ENCODE peak calls at places on chromosomes 5 and 9, in five cellular contexts. W, Z, M, Y and K are unnamed samples.
A peak's percentile ranks its signal among the peaks of the same experiment; 100 is the strongest.

GRCh38 chr9:108565651-108566378 is 290.0 kb downstream of the ACTL7B start:
- DNase-seq in Y (no peak), M (peak; percentile 82), Z (peak; percentile 75), W (peak; percentile 60), K (no peak)

GRCh38 chr5:68505917-68506860 is 290.6 kb downstream of the PIK3R1 start:
- DNase-seq in Y (no peak), Z (no peak), W (no peak), M (peak; percentile 23), K (no peak)

GRCh38 chr5:8456846-8457186 is 587.9 kb downstream of the MTRR start:
- DNase-seq in W (no peak), Y (no peak), M (no peak), Z (no peak), K (no peak)

GRCh38 chr5:68562308-68562707 is 346.8 kb downstream of the PIK3R1 start:
- DNase-seq in W (no peak), Z (no peak), M (peak; percentile 58), Y (no peak), K (no peak)

GRCh38 chr9:120909904-120910303 is 16.7 kb downstream of the TRAF1 start:
- DNase-seq in W (no peak), M (peak; percentile 32), Y (no peak), Z (peak; percentile 18), K (no peak)

GRCh38 chr5:96816430-96816939 is 8.7 kb upstream of the ERAP1 start:
- DNase-seq in M (no peak), W (no peak), Z (no peak), Y (no peak), K (no peak)

GRCh38 chr9:114051706-114052105 is 26.4 kb downstream of the AMBP start:
- DNase-seq in Y (no peak), M (no peak), W (no peak), Z (no peak), K (no peak)

GRCh38 chr5:178143246-178143645 is 10.4 kb downstream of the NHP2 start:
- DNase-seq in Y (no peak), Z (no peak), M (no peak), W (no peak), K (no peak)

GRCh38 chr5:124072570-124072969 is 560.6 kb downstream of the CSNK1G3 start:
- DNase-seq in Y (no peak), M (no peak), W (no peak), Z (peak; percentile 79), K (no peak)

DNA sequence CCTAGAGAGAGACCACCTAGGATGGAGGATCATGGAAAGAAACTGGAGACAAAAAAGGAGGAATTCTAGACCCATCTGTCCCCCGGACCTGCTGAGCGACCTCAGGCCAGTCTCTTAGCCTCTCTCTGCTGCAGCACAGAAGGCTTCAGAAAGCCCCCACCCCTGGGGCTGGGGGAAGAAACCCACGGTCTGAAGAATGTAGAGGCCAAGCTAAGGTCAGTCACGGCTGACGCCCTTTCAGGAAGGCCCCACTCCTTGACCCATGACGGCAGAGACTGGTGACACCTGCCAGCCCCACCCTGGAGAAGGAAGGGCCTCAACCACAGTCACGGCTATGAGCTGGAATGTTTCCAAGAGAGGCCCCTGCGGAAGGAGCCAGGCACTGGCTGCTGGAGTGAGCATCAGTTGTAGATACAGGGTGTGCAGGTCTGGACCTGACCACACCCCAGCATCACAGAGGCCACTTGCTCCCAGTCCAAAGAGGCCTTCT is 120.5 kb upstream of the BOD1 start:
- DNase-seq in Y (no peak), M (no peak), Z (no peak), W (no peak), K (no peak)
- H3K27ac ChIP-seq in Y (no peak overlapping the region), M (no peak overlapping the region), Z (no peak overlapping the region), W (no peak overlapping the region), K (no peak overlapping the region)

GRCh38 chr5:151675225-151675955 is 11.3 kb downstream of the SPARC start:
- DNase-seq in Z (peak; percentile 87), M (no peak), W (no peak), Y (no peak), K (no peak)
- H3K27ac ChIP-seq in Z (peak overlapping the region; percentile 99), M (no peak overlapping the region), W (no peak overlapping the region), Y (peak overlapping the region; percentile 95), K (peak overlapping the region; percentile 34)

DNA sequence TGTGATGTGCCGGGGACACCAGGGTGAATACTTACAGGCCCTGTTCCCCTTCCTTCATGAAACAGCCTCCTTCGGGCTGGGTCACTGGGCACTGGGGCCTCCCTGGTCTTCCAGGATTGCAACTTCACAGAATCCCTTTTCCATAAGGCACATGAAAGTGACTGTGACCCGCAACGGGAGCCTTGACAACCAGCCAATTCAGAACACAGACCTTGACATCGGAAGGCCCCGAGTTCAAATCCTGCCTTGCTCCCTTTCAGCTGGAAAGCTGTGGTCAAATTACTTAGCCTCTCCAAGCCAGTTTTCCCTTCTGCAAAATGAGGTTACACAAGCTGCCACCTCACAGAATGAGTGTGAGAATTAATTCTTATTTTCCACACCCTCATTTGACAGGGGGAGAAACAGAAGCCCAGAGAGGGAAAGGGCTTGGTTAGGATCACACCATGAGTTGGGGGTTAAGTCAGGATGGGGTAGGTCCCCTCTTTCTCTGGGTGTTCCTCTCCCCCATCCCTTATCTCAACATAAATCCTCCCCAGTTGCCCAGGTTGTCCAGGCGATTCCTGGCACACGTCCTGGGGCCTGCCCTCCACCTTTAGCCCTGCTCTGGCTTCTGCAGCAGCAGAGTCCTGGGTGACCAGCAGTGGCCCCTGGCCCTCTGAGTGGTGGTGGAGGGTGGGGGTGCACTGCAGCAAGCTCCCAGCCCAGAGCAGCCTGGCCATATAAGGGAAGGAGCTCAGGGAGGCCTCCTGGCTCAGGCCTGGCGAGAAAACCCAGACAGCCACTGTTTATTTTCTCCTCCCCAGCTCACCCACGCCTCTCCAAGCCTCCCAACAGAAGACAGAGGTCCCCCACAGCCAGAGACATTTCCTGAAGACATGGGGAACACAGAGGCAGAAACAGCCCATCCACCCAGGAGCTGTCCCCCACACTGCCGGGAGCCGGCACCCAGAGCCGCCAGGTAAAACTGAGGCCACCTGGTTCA is 44.5 kb upstream of the IL17B start:
- DNase-seq in W (peak; percentile 60), Y (no peak), M (no peak), Z (no peak), K (no peak)
- H3K27ac ChIP-seq in W (peak overlapping the region; percentile 88), Y (peak overlapping the region; percentile 95), M (no peak overlapping the region), Z (no peak overlapping the region), K (no peak overlapping the region)

GRCh38 chr5:932151-932627 is 39.5 kb downstream of the TRIP13 start:
- DNase-seq in Y (peak; percentile 64), Z (no peak), M (no peak), W (no peak), K (no peak)
- H3K27ac ChIP-seq in Y (no peak overlapping the region), Z (no peak overlapping the region), M (no peak overlapping the region), W (no peak overlapping the region), K (no peak overlapping the region)

GRCh38 chr9:746661-747434 is 94.6 kb upstream of the DMRT1 start:
- DNase-seq in Y (no peak), Z (no peak), M (peak; percentile 56), W (no peak), K (no peak)

GRCh38 chr9:747567-747966 is 93.9 kb upstream of the DMRT1 start:
- DNase-seq in W (no peak), Y (no peak), Z (no peak), M (no peak), K (no peak)

GRCh38 chr9:744790-745456 is 96.6 kb upstream of the DMRT1 start:
- DNase-seq in Z (no peak), Y (no peak), M (no peak), W (peak; percentile 69), K (no peak)

GRCh38 chr9:744046-744712 is 97.3 kb upstream of the DMRT1 start:
- DNase-seq in Y (no peak), W (peak; percentile 20), M (no peak), Z (no peak), K (no peak)

DNA sequence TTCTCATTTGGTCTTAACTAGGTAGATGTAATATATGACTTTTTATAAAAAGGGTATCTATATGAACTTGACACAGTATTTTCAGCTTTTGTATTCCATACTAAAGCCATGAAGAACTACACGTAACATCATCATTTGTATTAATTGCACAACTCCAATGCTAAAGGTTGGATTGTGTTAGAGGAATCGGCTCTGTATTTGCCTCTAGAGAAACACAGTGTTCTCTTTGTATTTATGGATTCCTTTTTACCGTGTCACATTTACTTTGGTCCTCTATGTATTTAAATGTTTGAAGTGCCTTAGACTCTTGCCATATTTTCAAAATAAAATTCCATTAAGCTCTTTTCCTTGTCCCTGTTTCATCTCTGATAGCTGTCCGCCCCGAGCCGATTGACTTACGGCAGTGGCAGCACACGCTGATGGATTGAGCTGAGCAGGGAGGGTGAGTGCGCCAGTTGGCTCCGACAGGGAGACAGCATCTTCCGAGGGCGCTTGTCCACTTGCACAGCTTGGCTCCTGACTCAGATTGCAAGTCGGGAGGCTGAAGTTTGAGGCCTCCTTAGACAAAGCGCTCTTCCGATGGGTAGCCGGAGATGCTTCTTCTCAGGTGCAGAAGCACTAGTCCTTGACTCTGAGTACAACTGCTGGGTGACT is 95.6 kb upstream of the DMRT1 start:
- DNase-seq in Y (no peak), Z (no peak), W (no peak), M (no peak), K (no peak)
- H3K27ac ChIP-seq in Y (peak overlapping the region; percentile 70), Z (no peak overlapping the region), W (no peak overlapping the region), M (no peak overlapping the region), K (peak overlapping the region; percentile 97)

DNA sequence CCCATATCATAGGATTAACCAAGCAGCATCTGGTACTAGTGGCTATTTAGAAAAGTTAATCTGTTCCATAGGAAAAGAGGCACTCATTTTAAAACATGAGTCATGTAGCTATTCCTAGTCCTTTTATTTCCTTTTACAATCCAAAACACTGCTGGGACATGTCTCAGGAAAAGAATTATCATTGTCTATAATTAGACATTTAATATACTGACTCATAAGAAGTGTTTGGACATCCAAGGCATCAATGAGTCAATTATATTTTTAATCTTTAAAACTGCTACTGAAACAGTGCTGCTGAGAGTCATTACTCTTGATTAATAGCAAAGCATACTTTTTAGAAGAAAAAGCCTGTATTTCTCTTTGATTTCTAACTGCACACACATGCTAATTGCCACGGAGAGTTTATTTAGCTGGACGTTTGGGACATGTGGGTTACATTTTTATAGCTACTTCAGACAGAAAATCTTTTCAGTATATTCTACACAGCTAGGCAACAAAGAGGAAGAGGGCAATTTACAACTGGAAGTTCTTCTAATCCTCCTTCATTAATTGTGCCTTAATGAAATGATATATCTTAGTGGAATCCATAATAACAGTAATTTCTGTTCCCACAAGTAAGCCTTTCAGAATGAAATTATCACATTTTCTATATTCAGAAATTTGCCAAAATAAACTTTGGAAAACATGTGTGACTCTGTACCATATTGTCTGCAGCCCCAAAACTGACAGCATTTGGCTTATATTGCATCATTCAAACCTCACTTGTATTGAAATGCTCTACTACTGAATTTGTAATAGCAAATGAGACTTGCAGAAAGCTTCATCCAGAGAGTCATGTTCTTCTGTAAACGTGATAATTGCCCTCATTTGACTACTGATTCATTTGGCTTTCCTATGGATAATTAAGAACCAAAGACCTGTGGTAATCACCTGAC is 1249.2 kb upstream of the CDH18 start:
- DNase-seq in W (no peak), Y (no peak), M (peak; percentile 82), Z (peak; percentile 62), K (peak; percentile 56)
- H3K27ac ChIP-seq in W (peak overlapping the region; percentile 17), Y (peak overlapping the region; percentile 19), M (no peak overlapping the region), Z (peak overlapping the region; percentile 48), K (peak overlapping the region; percentile 50)

DNA sequence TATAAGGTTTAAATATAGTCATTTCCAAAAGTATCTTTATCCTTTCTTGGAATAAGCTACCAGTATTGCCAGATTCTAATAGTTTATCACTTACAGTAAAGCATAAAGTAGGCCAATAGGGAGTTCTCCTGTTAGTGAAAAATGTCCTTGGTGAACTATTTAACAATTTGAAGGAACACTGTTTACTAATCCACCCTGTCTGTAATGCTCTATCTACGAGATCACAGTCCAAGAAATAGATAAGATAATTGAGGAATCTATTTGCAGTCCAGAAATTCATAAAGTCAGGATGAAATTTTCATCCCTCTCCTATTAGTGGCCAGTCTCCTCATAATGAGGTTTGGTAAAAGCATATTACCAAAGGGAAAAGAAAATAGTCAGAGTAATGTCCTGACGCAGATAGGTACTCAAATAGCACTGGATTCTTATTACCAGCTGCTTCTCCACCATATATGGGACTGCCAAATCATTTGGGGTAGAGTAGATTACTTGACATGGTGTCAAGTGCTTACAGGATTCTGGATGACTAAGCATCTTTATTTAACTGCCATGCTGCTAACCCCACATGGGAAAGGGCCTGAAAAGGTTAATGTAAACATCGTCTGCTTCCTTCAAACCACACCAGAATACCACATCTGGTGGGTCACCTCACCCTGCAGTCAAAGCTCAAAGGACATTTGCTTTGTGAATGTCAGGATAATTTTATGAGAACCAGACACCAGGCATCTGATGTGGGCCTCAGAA is 808.1 kb downstream of the EFNA5 start:
- DNase-seq in Y (no peak), W (no peak), Z (peak; percentile 84), M (no peak), K (no peak)
- H3K27ac ChIP-seq in Y (no peak overlapping the region), W (no peak overlapping the region), Z (no peak overlapping the region), M (no peak overlapping the region), K (no peak overlapping the region)